ENCODE peak calls at places on chromosome 13, in ten cellular contexts. F is mammary epithelial cell, T is NB4, P is body of pancreas, I is testis, S is AG04450, U is fibroblast of the aortic adventitia, L is psoas muscle, W is left ventricle myocardium inferior, N is cardiac muscle cell. J is an unnamed sample.

GRCh38 chr13:19048381-19048780 is 133.2 kb downstream of the TUBA3C start:
- DNase-seq in S (no peak), F (no peak), L (no peak), N (no peak), P (no peak), T (no peak), U (no peak), I (no peak), W (no peak), J (no peak)

GRCh38 chr13:60169239-60170031 is 5.7 kb upstream of the DIAPH3 start:
- DNase-seq in I (no peak), L (no peak), F (no peak), W (no peak), U (no peak), N (no peak), T (no peak), P (no peak), S (no peak), J (no peak)

GRCh38 chr13:34926513-34926912 is 15.6 kb upstream of the NBEA start:
- DNase-seq in F (peak), W (no peak), S (no peak), U (peak), N (peak), T (peak), L (no peak), P (no peak), I (no peak), J (no peak)

GRCh38 chr13:21929400-21929799 is 258.5 kb downstream of the FGF9 start:
- DNase-seq in N (no peak), U (no peak), P (no peak), T (no peak), F (no peak), L (no peak), I (no peak), W (no peak), S (no peak), J (no peak)

GRCh38 chr13:23788459-23788858 is 100.7 kb downstream of the MIPEP start:
- DNase-seq in L (no peak), U (no peak), F (no peak), T (no peak), I (no peak), P (no peak), S (no peak), W (no peak), N (no peak), J (no peak)

GRCh38 chr13:72194531-72194930 is 327.5 kb upstream of the DACH1 start:
- DNase-seq in I (no peak), W (no peak), N (no peak), F (peak), U (no peak), T (no peak), S (no peak), L (no peak), P (peak), J (no peak)

GRCh38 chr13:90445179-90445578 is 902.3 kb upstream of the MIR17HG start:
- DNase-seq in N (peak), F (peak), L (no peak), P (no peak), I (no peak), U (peak), S (peak), W (no peak), T (no peak), J (no peak)

GRCh38 chr13:63625869-63626268 is 2210.2 kb upstream of the PCDH20 start:
- DNase-seq in S (no peak), W (no peak), T (peak), I (no peak), P (no peak), F (no peak), U (no peak), L (no peak), N (no peak), J (no peak)

GRCh38 chr13:36129539-36129938 is 1.6 kb downstream of the DCLK1 start:
- DNase-seq in L (no peak), P (no peak), U (no peak), S (no peak), W (no peak), F (no peak), I (no peak), T (no peak), N (no peak), J (no peak)

GRCh38 chr13:75910591-75910990 is 274.5 kb downstream of the LMO7 start:
- DNase-seq in N (no peak), U (no peak), P (no peak), F (no peak), I (no peak), W (no peak), T (no peak), S (no peak), L (no peak), J (no peak)

GRCh38 chr13:92103673-92104296 is 705.4 kb downstream of the GPC5 start:
- DNase-seq in U (no peak), F (no peak), I (peak), T (no peak), S (no peak), P (no peak), W (no peak), N (peak), L (no peak), J (no peak)

GRCh38 chr13:111622051-111622531 is 301.6 kb downstream of the TEX29 start:
- DNase-seq in S (no peak), I (no peak), U (no peak), L (no peak), W (no peak), N (no peak), P (no peak), F (no peak), T (no peak), J (no peak)

GRCh38 chr13:36706755-36707154 is 32.9 kb downstream of the SERTM1 start:
- DNase-seq in W (no peak), N (peak), L (no peak), S (peak), F (no peak), P (no peak), T (no peak), I (no peak), U (peak), J (no peak)

GRCh38 chr13:97344250-97345175 is 89.5 kb upstream of the RAP2A start:
- DNase-seq in U (peak), L (peak), I (peak), S (no peak), P (peak), F (peak), T (peak), N (peak), W (peak), J (no peak)

GRCh38 chr13:26518433-26519084 is 38.9 kb upstream of the WASF3 start:
- DNase-seq in S (no peak), P (no peak), I (no peak), T (no peak), F (no peak), W (no peak), L (no peak), N (no peak), U (no peak), J (no peak)

GRCh38 chr13:28636078-28636477 is 22.9 kb upstream of the POMP start:
- DNase-seq in I (no peak), U (peak), T (no peak), L (no peak), W (no peak), F (no peak), S (no peak), N (peak), P (no peak), J (no peak)

GRCh38 chr13:112073245-112074138 is 6.5 kb downstream of the SOX1 start:
- DNase-seq in I (no peak), N (no peak), P (no peak), T (no peak), W (no peak), U (no peak), L (no peak), S (no peak), F (no peak), J (no peak)

GRCh38 chr13:113209880-113210421 is 538 bp downstream of the CUL4A start:
- DNase-seq in N (peak), U (peak), L (peak), F (peak), S (no peak), W (peak), T (peak), P (peak), I (peak), J (no peak)

GRCh38 chr13:100173203-100173602 is 84.3 kb downstream of the PCCA start:
- DNase-seq in S (no peak), F (no peak), N (no peak), I (no peak), W (no peak), P (no peak), U (no peak), T (no peak), L (no peak), J (no peak)

GRCh38 chr13:60229708-60230272 is 66.1 kb upstream of the DIAPH3 start:
- DNase-seq in I (no peak), L (no peak), F (no peak), N (peak), S (no peak), W (no peak), P (no peak), T (no peak), U (peak), J (no peak)

GRCh38 chr13:111202745-111203144 is 87.6 kb downstream of the ARHGEF7 start:
- DNase-seq in T (peak), P (no peak), S (no peak), I (peak), L (no peak), U (peak), F (no peak), W (no peak), N (peak), J (no peak)

GRCh38 chr13:74361274-74361673 is 227.1 kb upstream of the KLF12 start:
- DNase-seq in T (no peak), S (no peak), N (no peak), L (no peak), U (no peak), I (no peak), F (no peak), W (no peak), P (no peak), J (no peak)

GRCh38 chr13:48642061-48642460 is 11.7 kb upstream of the CYSLTR2 start:
- DNase-seq in U (no peak), W (no peak), N (no peak), L (no peak), P (no peak), T (no peak), F (no peak), I (no peak), S (no peak), J (no peak)

GRCh38 chr13:57003682-57004081 is 137.0 kb upstream of the PRR20A start:
- DNase-seq in U (no peak), S (no peak), P (no peak), I (no peak), N (no peak), L (no peak), F (no peak), T (no peak), W (no peak), J (no peak)

GRCh38 chr13:113057084-113057483 is 48.5 kb upstream of the F7 start:
- DNase-seq in N (no peak), W (no peak), S (no peak), I (no peak), F (no peak), U (no peak), P (no peak), L (peak), T (no peak), J (peak)

GRCh38 chr13:99577934-99578917 is 77.0 kb downstream of the TM9SF2 start:
- DNase-seq in U (peak), S (no peak), W (no peak), P (no peak), L (no peak), N (peak), T (peak), I (no peak), F (no peak), J (no peak)

GRCh38 chr13:45718063-45718462 is 15.9 kb downstream of the CBY2 start:
- DNase-seq in F (peak), N (peak), I (no peak), L (no peak), W (no peak), T (peak), P (no peak), S (no peak), U (peak), J (no peak)

GRCh38 chr13:24161010-24161775 is 673 bp downstream of the SPATA13 start:
- DNase-seq in T (peak), I (peak), W (no peak), U (peak), N (no peak), S (no peak), L (peak), F (no peak), P (peak), J (no peak)

GRCh38 chr13:64997438-64997837 is 2232.7 kb downstream of the PCDH9 start:
- DNase-seq in W (no peak), T (no peak), P (no peak), N (no peak), L (no peak), F (no peak), U (no peak), I (no peak), S (no peak), J (no peak)
- TF ChIP-seq CTCF in W (no peak), T (no peak), P (no peak), N (no peak), L (no peak), F (peak), U (no peak), I (no peak), S (peak), J (no peak)

GRCh38 chr13:95319551-95320274 is 18.5 kb upstream of the ABCC4 start:
- DNase-seq in F (no peak), L (no peak), S (no peak), T (no peak), I (no peak), W (no peak), N (no peak), P (no peak), U (no peak), J (no peak)

GRCh38 chr13:95315752-95316151 is 14.5 kb upstream of the ABCC4 start:
- DNase-seq in P (no peak), N (no peak), I (no peak), T (no peak), S (no peak), U (no peak), L (no peak), F (no peak), W (no peak), J (no peak)

DNA sequence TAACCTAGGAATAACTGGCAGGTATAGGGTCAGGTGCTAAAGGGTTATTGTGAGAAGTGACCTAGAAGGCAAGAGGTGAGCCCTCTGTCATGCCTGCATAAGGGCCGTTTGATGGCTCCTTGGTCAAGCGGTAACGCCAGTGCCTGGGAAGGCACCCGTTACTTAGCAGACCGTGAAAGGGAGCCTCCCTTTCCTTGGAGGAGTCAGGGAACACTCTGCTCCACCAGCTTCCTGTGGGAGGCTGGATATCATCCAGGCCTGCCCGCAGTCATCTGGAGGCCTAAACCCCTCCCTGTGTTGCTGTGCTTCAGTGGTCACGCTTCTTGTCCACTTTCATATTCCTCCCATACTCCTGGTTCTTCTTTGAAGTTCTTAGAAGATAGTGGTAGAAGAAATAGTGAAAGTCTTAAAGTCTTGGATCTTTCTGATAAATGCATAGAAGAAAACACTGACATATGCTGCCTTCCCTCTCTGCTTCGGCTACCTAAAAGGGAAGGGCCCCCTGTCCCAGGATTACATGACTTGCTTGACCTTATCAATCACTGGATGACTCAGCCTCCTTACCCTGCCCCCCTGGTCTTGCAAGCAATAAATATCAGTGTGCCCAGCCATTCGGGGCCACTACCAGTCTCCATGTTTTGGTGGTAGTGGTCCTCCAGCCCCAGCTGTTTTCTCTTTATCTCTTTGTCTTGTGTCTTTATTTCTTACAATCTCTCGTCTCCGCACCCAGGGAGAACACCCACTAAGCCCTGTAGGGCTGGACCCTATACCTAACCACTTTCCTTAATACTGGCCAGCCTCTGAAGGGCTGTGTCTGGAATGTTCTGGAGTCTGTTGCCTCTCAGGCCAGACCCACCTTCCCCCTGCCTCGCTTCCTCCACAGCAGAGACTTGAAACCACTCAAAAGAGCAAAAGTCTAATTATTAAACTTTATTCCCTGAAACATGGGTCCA is 16.1 kb upstream of the ABCC4 start:
- DNase-seq in S (no peak), F (no peak), I (peak), U (no peak), W (peak), L (no peak), N (peak), T (no peak), P (no peak), J (no peak)
- TF ChIP-seq CTCF in S (no peak), F (no peak), I (no peak), U (no peak), W (no peak), L (no peak), N (no peak), T (no peak), P (no peak), J (no peak)

DNA sequence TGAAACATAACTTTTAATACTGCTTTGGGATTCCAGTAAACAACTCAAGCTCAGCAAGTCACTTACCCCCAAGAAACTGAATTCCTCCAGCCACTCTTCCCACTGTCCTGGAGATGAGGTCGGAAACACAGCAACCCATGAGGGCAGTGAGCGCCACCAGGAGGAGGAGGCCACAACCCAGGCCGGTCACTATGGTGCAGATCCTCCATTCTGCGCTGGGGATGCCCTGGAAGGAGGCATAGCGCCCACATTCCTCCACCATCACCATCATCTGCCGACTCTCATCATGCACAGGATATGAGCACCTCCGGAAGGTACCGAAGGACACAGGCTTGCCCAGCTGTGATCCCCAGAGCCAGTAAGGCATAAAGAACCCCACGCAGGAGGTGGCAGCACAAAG is 2.2 kb downstream of the LHFPL6 start:
- DNase-seq in S (no peak), W (peak), I (no peak), N (peak), P (no peak), F (no peak), U (peak), L (no peak), T (no peak), J (no peak)
- TF ChIP-seq CTCF in S (peak), W (peak), I (no peak), N (peak), P (no peak), F (no peak), U (peak), L (no peak), T (no peak), J (no peak)

GRCh38 chr13:30803791-30804190 is 68.4 kb downstream of the ALOX5AP start:
- DNase-seq in I (no peak), L (no peak), W (no peak), T (no peak), F (no peak), P (no peak), U (no peak), N (no peak), S (no peak), J (no peak)

GRCh38 chr13:30805132-30805537 is 69.8 kb downstream of the ALOX5AP start:
- DNase-seq in S (no peak), W (no peak), L (no peak), U (no peak), N (no peak), F (no peak), T (no peak), P (peak), I (peak), J (no peak)

GRCh38 chr13:30802953-30803478 is 67.7 kb downstream of the ALOX5AP start:
- DNase-seq in P (peak), L (peak), T (peak), I (peak), N (peak), S (peak), W (peak), U (peak), F (peak), J (peak)

GRCh38 chr13:30805603-30806011 is 70.3 kb downstream of the ALOX5AP start:
- DNase-seq in F (peak), T (no peak), S (no peak), W (no peak), I (peak), U (no peak), N (peak), P (peak), L (no peak), J (no peak)

GRCh38 chr13:30804474-30804873 is 69.1 kb downstream of the ALOX5AP start:
- DNase-seq in P (no peak), U (no peak), I (no peak), T (no peak), F (no peak), N (no peak), L (no peak), S (no peak), W (no peak), J (no peak)
- TF ChIP-seq CTCF in P (no peak), U (peak), I (no peak), T (no peak), F (peak), N (peak), L (no peak), S (peak), W (peak), J (no peak)

DNA sequence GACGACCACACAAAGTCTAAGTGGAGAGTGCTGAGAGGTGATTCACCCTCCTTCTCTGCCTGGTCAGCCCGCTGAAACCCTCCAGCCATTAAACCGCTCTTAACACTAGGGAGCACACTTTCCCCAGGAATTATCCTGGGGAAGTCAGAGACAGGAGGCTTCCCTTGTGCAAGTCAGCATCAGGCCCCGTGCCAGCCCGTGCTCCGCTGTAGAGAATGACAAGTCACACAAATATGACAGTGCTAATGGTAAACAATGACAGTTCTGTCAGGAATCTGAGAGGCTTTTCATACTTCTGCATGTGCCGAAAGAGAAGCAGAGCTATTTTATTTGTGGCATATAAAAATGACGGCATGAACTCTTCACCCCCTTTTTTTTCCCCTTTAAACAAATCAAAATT is 816.9 kb upstream of the SLC10A2 start:
- DNase-seq in F (peak), T (peak), N (peak), L (peak), P (peak), W (peak), S (peak), I (peak), U (peak), J (no peak)
- TF ChIP-seq CTCF in F (peak), T (peak), N (peak), L (peak), P (peak), W (peak), S (peak), I (no peak), U (peak), J (no peak)

GRCh38 chr13:51803422-51804294 is at the start of gene DHRS12:
- DNase-seq in I (peak), P (peak), T (peak), L (peak), S (no peak), U (peak), W (peak), N (peak), F (peak), J (peak)
- TF ChIP-seq CTCF in I (no peak), P (no peak), T (no peak), L (no peak), S (no peak), U (no peak), W (peak), N (no peak), F (no peak), J (no peak)

DNA sequence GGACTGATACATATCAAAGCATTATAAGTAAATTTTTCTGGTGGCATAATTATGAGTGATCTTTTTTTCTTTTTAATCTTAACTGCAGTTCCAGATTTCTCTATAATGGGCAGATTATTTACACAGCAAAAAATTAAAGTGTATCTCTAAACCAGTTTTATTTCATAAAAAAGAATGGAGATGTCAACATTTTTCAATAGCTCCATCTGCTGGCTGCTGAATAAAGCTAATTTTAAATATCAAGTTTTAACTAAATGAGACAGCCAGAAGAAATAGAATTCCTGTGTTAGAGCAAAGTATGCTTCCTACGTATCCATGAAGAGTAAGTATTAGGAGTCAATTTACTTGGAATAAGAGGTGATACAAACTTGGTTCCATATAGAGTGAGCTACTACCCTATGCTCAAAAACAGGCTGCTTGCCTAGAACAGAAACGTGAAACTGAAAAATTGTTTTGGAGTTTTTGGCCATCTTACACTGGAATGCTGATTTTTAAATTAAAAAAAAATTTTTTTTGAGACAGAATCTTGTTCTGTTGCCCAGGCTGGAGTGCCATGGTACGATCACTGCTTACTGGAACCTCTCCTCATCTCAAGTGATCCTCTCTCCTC is 5.0 kb upstream of the PDS5B start:
- DNase-seq in T (peak), F (no peak), P (no peak), I (no peak), U (peak), S (no peak), N (peak), W (no peak), L (no peak), J (no peak)
- TF ChIP-seq CTCF in T (peak), F (peak), P (peak), I (no peak), U (peak), S (peak), N (peak), W (peak), L (peak), J (peak)

J was measured in CD14-positive monocyte.